ENCODE peak calls at places on chromosomes 7 and 10, in five cellular contexts. N is PC-9, I is Peyer's patch, F is body of pancreas, Q is heart right ventricle. P is an unnamed sample.

GRCh38 chr10:109895095-109895818 is 28.1 kb downstream of the XPNPEP1 start:
- DNase-seq in F (peak), Q (peak), N (no peak), I (no peak), P (no peak)

GRCh38 chr10:44089671-44090070 is 295.2 kb downstream of the CXCL12 start:
- DNase-seq in I (no peak), Q (no peak), N (no peak), F (no peak), P (no peak)

GRCh38 chr10:50360486-50360885 is 109.2 kb upstream of the ASAH2 start:
- DNase-seq in I (no peak), F (no peak), N (no peak), Q (no peak), P (no peak)

GRCh38 chr10:6878067-6878412 is 298.0 kb upstream of the PRKCQ start:
- DNase-seq in I (no peak), N (no peak), Q (no peak), F (no peak), P (no peak)

GRCh38 chr10:124043310-124044142 is 49.9 kb downstream of the CHST15 start:
- DNase-seq in Q (no peak), F (peak), I (no peak), N (no peak), P (no peak)

GRCh38 chr7:109532262-109532992 is 962.8 kb downstream of the DNAJB9 start:
- DNase-seq in F (no peak), Q (no peak), N (no peak), I (no peak), P (no peak)

GRCh38 chr10:122727426-122727825 is 27.8 kb upstream of the C10orf120 start:
- DNase-seq in F (no peak), N (no peak), I (peak), Q (no peak), P (no peak)

GRCh38 chr10:35606423-35606822 is 1.3 kb downstream of the GJD4 start:
- DNase-seq in F (no peak), I (no peak), Q (no peak), N (no peak), P (no peak)

GRCh38 chr7:23418046-23418445 is 52.2 kb downstream of the IGF2BP3 start:
- DNase-seq in Q (no peak), I (no peak), F (no peak), N (peak), P (no peak)

GRCh38 chr10:114271014-114271778 is 32.1 kb downstream of the VWA2 start:
- DNase-seq in Q (no peak), N (no peak), I (no peak), F (no peak), P (no peak)

GRCh38 chr10:6669269-6669859 is 89.3 kb upstream of the PRKCQ start:
- DNase-seq in Q (no peak), I (no peak), N (no peak), F (peak), P (no peak)

GRCh38 chr7:257647-257992 is 32.4 kb upstream of the FOXL3 start:
- DNase-seq in F (no peak), I (peak), Q (no peak), N (no peak), P (peak)

GRCh38 chr10:114336823-114337509 is 67.3 kb downstream of the AFAP1L2 start:
- DNase-seq in Q (no peak), F (peak), I (no peak), N (no peak), P (no peak)

GRCh38 chr10:64731016-64731415 is 1209.8 kb downstream of the REEP3 start:
- DNase-seq in I (no peak), F (no peak), N (no peak), Q (no peak), P (no peak)

GRCh38 chr10:62136931-62137330 is 131.7 kb downstream of the RTKN2 start:
- DNase-seq in I (no peak), Q (no peak), N (peak), F (no peak), P (no peak)

GRCh38 chr7:43753843-43754242 is 4.6 kb upstream of the BLVRA start:
- DNase-seq in N (no peak), I (no peak), Q (no peak), F (no peak), P (no peak)
- TF ChIP-seq CTCF in N (peak), I (no peak), Q (no peak), F (no peak), P (no peak)

GRCh38 chr10:3808689-3809199 is 23.7 kb upstream of the KLF6 start:
- DNase-seq in I (no peak), F (no peak), Q (no peak), N (no peak), P (no peak)

GRCh38 chr10:3807221-3807927 is 22.4 kb upstream of the KLF6 start:
- DNase-seq in N (no peak), Q (no peak), F (no peak), I (no peak), P (no peak)

GRCh38 chr10:3805791-3806381 is 20.9 kb upstream of the KLF6 start:
- DNase-seq in F (peak), N (peak), Q (peak), I (no peak), P (no peak)

GRCh38 chr10:3806603-3807002 is 21.6 kb upstream of the KLF6 start:
- DNase-seq in F (peak), I (peak), Q (no peak), N (peak), P (no peak)

DNA sequence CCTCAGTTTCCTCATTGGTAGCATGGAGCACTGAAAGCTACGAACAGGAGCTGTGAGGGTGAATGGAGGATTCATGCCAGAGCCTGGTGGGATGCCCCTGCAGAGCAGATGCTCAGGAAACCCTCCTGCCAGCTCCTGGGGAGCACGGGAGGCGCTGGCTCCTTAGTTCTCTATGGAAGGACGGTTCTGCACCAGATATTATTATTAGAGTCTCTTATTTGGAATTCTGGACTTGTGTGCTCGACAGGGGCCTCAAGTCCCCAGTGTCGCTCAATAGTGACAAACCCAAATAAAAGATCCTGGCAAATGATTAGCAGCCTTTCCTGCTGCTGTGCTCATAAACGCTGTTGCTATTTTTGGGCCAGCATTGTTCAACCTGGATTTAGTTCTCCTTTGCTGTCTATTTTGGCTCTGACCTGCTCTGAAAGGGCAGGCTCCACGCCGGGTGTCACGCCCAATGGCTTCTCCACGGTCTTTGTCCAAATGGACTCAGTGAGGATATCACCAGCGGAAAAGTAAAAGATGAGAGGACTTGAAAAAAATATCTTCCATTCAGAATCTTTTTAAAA is 23.0 kb upstream of the KLF6 start:
- DNase-seq in F (no peak), Q (peak), I (no peak), N (no peak), P (no peak)
- H3K27ac ChIP-seq in F (peak), Q (peak), I (peak), N (peak), P (no peak)

GRCh38 chr10:59047957-59048618 is 128.4 kb upstream of the PHYHIPL start:
- DNase-seq in F (no peak), N (no peak), I (no peak), Q (no peak), P (no peak)

DNA sequence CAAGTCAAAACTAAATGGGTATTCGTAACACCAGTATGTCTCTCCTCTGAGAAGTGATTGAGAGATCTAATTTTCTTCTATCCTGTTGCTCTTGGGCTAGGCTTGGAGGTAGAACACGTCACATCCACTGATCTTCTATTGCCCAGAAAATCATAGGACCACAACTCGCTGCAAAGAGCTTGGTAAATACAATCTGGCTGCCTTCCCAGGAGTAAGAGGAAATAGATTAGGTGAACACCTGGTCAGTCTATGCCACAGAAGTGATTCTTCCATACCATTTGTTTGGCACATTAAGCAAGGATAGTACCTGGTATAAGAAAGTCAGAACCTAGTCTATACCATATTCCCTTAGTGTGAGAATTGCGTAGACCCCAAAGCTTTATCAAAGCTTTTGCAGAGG is 129.3 kb upstream of the PHYHIPL start:
- DNase-seq in N (no peak), I (no peak), Q (no peak), F (peak), P (no peak)
- TF ChIP-seq CTCF in N (no peak), I (no peak), Q (no peak), F (no peak), P (no peak)

GRCh38 chr10:33073641-33074410 is 115.8 kb upstream of the ITGB1 start:
- DNase-seq in N (no peak), Q (no peak), I (no peak), F (no peak), P (no peak)
- H3K27ac ChIP-seq in N (no peak), Q (no peak), I (no peak), F (no peak), P (no peak)

GRCh38 chr7:3636131-3636860 is 335.2 kb downstream of the SDK1 start:
- DNase-seq in Q (no peak), I (no peak), N (no peak), F (no peak), P (no peak)
- TF ChIP-seq CTCF in Q (no peak), I (no peak), N (no peak), F (no peak), P (no peak)

GRCh38 chr7:73668103-73668937 is 689 bp downstream of the VPS37D start:
- DNase-seq in N (no peak), F (no peak), I (no peak), Q (no peak), P (peak)

GRCh38 chr7:73669316-73669715 is 1.7 kb downstream of the VPS37D start:
- DNase-seq in F (peak), N (no peak), Q (no peak), I (no peak), P (no peak)

GRCh38 chr7:73669858-73670385 is 2.3 kb downstream of the VPS37D start:
- DNase-seq in F (no peak), Q (no peak), I (no peak), N (no peak), P (no peak)

GRCh38 chr7:73671317-73671651 is 3.7 kb downstream of the VPS37D start:
- DNase-seq in N (no peak), Q (no peak), F (no peak), I (no peak), P (no peak)

DNA sequence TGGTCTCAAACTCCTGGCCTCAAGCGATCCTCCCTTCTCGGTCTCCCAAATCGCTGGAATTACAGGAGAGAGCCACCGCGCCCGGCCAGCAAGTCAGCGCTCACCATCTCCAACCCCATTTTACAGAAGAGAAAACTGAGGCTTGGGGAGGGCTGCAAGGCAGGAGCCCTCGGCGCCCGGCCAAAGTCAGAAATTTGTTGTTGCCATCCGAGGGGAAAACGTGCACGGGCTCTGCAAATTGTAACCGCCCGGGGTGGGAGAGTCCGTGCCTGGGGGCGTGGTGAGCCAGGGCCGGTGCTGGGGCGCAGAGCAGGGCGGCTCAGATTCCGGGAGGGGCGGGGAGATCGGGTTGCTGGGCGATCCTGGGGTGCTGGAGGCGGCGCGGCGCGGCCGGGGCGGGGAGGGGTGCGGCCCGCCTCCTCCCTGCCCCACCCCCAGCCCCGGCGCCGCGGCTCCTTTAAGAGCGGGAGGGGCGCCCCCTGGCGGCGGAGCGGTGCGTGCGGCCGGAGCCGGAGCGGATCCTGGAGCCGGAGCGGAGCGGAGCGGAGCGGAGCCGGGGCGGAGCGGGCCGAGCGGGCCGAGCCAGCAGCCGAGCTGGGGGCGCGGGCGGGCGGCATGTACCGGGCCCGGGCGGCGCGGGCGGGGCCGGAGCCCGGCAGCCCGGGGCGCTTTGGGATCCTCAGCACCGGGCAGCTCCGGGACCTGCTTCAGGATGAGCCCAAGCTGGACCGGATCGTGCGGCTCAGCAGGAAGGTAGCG is at the start of gene VPS37D:
- DNase-seq in N (peak), F (peak), I (peak), Q (peak), P (peak)
- H3K27ac ChIP-seq in N (no peak), F (peak), I (no peak), Q (no peak), P (no peak)

GRCh38 chr7:2249744-2250323 is 7.8 kb downstream of the NUDT1 start:
- DNase-seq in I (no peak), N (no peak), Q (no peak), F (no peak), P (no peak)

GRCh38 chr7:2245883-2246679 is 4.1 kb downstream of the NUDT1 start:
- DNase-seq in N (no peak), F (peak), I (no peak), Q (no peak), P (no peak)

GRCh38 chr7:2247141-2247985 is 5.3 kb downstream of the NUDT1 start:
- DNase-seq in F (no peak), N (no peak), I (no peak), Q (no peak), P (no peak)

GRCh38 chr7:2251841-2252771 is 10.1 kb downstream of the NUDT1 start:
- DNase-seq in N (no peak), F (no peak), Q (no peak), I (no peak), P (no peak)

DNA sequence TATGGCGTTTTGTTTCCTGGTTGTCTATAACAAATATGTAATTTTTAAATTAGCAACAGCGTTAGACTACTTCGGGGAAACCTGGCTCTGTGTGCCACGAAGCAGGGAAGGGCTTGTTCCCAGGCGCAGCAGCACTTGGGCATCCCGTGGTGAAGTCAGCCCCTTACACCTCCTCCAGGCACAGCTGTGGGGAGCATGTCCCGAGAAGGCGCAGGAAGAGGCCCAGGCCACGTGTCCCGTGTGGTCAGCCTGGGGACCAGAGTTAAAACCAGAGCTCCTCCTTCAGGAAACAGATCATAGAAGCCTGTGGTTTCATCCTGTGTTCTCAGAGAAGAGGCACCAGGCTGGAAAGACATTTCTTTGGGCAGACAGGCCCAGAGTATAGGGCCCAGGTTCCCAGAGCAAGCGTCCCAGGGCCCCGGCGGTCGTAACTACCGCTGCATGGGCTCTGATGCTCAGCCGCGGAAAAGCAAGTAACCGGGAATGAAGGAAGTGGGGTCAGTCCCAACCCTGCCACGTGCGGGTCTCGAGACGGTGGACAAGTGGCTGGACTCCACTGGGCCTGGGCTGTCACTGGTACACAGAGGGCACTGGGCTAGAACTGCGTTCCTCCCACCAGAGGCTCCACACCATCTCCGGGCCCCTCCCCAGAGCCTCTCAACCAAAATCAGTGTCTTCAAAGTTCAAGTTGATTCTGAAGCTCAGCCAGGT is 7.1 kb downstream of the NUDT1 start:
- DNase-seq in I (no peak), Q (peak), F (peak), N (peak), P (peak)
- TF ChIP-seq CTCF in I (no peak), Q (no peak), F (no peak), N (no peak), P (no peak)